ENCODE peak calls at places on chromosomes 2 and 18, in four cellular contexts. One of them, this sample, is unnamed.

GRCh38 chr18:23114171-23114881 is 21.0 kb upstream of the CABLES1 start:
- DNase-seq in MM.1S: no peak
- DNase-seq in IMR-90: peak; percentile 30
- DNase-seq in astrocyte: no peak
- DNase-seq in this sample: no peak

GRCh38 chr18:75128911-75129716 is 79.8 kb downstream of the PTGR3 start:
- DNase-seq in MM.1S: no peak
- DNase-seq in IMR-90: no peak
- DNase-seq in astrocyte: no peak
- DNase-seq in this sample: no peak

GRCh38 chr2:215931256-215931903 is 82.0 kb downstream of the MREG start:
- DNase-seq in MM.1S: peak; percentile 63
- DNase-seq in IMR-90: peak; percentile 83
- DNase-seq in astrocyte: peak; percentile 53
- DNase-seq in this sample: peak; percentile 57

GRCh38 chr2:134307334-134307733 is 53.5 kb downstream of the MGAT5 start:
- DNase-seq in MM.1S: no peak
- DNase-seq in IMR-90: no peak
- DNase-seq in astrocyte: no peak
- DNase-seq in this sample: no peak

GRCh38 chr2:217249490-217250451 is 389.9 kb upstream of the TNP1 start:
- DNase-seq in MM.1S: no peak
- DNase-seq in IMR-90: no peak
- DNase-seq in astrocyte: no peak
- DNase-seq in this sample: no peak

GRCh38 chr2:169983506-169983905 is 156.3 kb downstream of the UBR3 start:
- DNase-seq in MM.1S: no peak
- DNase-seq in IMR-90: no peak
- DNase-seq in astrocyte: no peak
- DNase-seq in this sample: no peak

GRCh38 chr18:54129448-54130134 is 94.9 kb downstream of the MBD2 start:
- DNase-seq in MM.1S: no peak
- DNase-seq in IMR-90: no peak
- DNase-seq in astrocyte: no peak
- DNase-seq in this sample: no peak

GRCh38 chr2:176239016-176239415 is 30.2 kb upstream of the MTX2 start:
- DNase-seq in MM.1S: no peak
- DNase-seq in IMR-90: no peak
- DNase-seq in astrocyte: no peak
- DNase-seq in this sample: no peak

GRCh38 chr2:163774862-163775261 is 39.1 kb upstream of the FIGN start:
- DNase-seq in MM.1S: no peak
- DNase-seq in IMR-90: peak; percentile 81
- DNase-seq in astrocyte: peak; percentile 97
- DNase-seq in this sample: peak; percentile 92

GRCh38 chr18:36697905-36698304 is 130.9 kb downstream of the TPGS2 start:
- DNase-seq in MM.1S: no peak
- DNase-seq in IMR-90: peak; percentile 94
- DNase-seq in astrocyte: peak; percentile 96
- DNase-seq in this sample: peak; percentile 91

GRCh38 chr2:182280128-182280527 is 146.7 kb downstream of the PDE1A start:
- DNase-seq in MM.1S: no peak
- DNase-seq in IMR-90: peak; percentile 69
- DNase-seq in astrocyte: peak; percentile 85
- DNase-seq in this sample: peak; percentile 11

GRCh38 chr2:85945576-85945975 is 56.8 kb upstream of the ST3GAL5 start:
- DNase-seq in MM.1S: no peak
- DNase-seq in IMR-90: no peak
- DNase-seq in astrocyte: no peak
- DNase-seq in this sample: no peak

GRCh38 chr2:28276076-28276618 is 116.5 kb upstream of the FOSL2 start:
- DNase-seq in MM.1S: no peak
- DNase-seq in IMR-90: peak; percentile 100
- DNase-seq in astrocyte: peak; percentile 99
- DNase-seq in this sample: peak; percentile 98

GRCh38 chr18:72470391-72470790 is 73.8 kb downstream of the CBLN2 start:
- DNase-seq in MM.1S: no peak
- DNase-seq in IMR-90: no peak
- DNase-seq in astrocyte: peak; percentile 27
- DNase-seq in this sample: no peak

DNA sequence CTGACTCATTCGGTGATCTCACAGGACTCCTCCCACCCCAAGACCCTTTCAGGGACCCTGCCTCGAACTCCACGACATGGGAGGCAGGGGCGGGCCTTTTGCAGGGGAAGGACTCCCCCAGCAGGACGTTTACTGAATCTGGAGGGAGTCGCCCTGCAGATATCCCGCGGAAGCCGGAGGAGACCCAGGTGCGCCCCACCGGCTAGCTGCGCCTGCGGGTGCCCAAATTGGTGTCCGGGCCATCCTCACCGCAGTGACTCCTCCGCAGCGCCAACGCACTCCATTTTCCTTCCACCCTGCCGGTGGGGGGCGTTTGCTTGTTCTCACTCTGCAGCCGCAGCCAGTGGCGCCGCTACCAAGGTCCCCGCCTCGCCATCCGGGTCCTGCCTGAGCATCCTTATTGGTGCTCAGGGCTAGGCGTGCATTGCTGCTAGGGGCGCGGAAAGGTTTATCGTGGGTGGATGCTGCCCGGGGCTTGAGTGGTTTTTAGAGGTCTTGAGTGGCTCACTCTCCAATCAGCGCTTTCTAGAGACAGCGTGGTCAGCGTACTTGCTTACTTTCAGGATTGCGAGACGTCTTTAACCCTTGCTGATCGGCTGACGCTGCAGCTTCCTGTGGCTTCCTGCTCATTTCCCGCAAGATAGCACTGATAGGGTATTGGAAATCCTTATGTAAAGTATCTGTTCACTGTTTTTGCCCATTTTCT is 81.4 kb downstream of the BIN1 start:
- DNase-seq in MM.1S: peak; percentile 46
- DNase-seq in IMR-90: peak; percentile 89
- DNase-seq in astrocyte: peak; percentile 94
- DNase-seq in this sample: peak; percentile 70
- H3K9ac ChIP-seq in MM.1S: no peak overlapping the region
- H3K9ac ChIP-seq in IMR-90: peak overlapping the region; percentile 10
- H3K9ac ChIP-seq in astrocyte: peak overlapping the region; percentile 69
- H3K9ac ChIP-seq in this sample: no peak overlapping the region

GRCh38 chr2:19807346-19807745 is 94.4 kb downstream of the TTC32 start:
- DNase-seq in MM.1S: no peak
- DNase-seq in IMR-90: no peak
- DNase-seq in astrocyte: no peak
- DNase-seq in this sample: no peak

GRCh38 chr2:19809206-19809605 is 92.6 kb downstream of the TTC32 start:
- DNase-seq in MM.1S: no peak
- DNase-seq in IMR-90: no peak
- DNase-seq in astrocyte: no peak
- DNase-seq in this sample: no peak

GRCh38 chr2:19806591-19806990 is 95.2 kb downstream of the TTC32 start:
- DNase-seq in MM.1S: no peak
- DNase-seq in IMR-90: no peak
- DNase-seq in astrocyte: no peak
- DNase-seq in this sample: no peak

GRCh38 chr2:19806131-19806530 is 95.7 kb downstream of the TTC32 start:
- DNase-seq in MM.1S: no peak
- DNase-seq in IMR-90: no peak
- DNase-seq in astrocyte: no peak
- DNase-seq in this sample: no peak

GRCh38 chr2:19807866-19808265 is 93.9 kb downstream of the TTC32 start:
- DNase-seq in MM.1S: no peak
- DNase-seq in IMR-90: no peak
- DNase-seq in astrocyte: no peak
- DNase-seq in this sample: no peak
- H3K4me3 ChIP-seq in MM.1S: no peak overlapping the region
- H3K4me3 ChIP-seq in IMR-90: no peak overlapping the region
- H3K4me3 ChIP-seq in astrocyte: no peak overlapping the region
- H3K4me3 ChIP-seq in this sample: no peak overlapping the region

GRCh38 chr2:130846233-130846632 is 9.5 kb downstream of the ARHGEF4 start:
- DNase-seq in MM.1S: no peak
- DNase-seq in IMR-90: no peak
- DNase-seq in astrocyte: no peak
- DNase-seq in this sample: no peak

GRCh38 chr2:130848518-130849210 is 11.9 kb downstream of the ARHGEF4 start:
- DNase-seq in MM.1S: no peak
- DNase-seq in IMR-90: no peak
- DNase-seq in astrocyte: no peak
- DNase-seq in this sample: no peak

GRCh38 chr2:130847776-130848517 is 11.2 kb downstream of the ARHGEF4 start:
- DNase-seq in MM.1S: no peak
- DNase-seq in IMR-90: no peak
- DNase-seq in astrocyte: no peak
- DNase-seq in this sample: no peak

GRCh38 chr2:130845507-130846085 is 8.9 kb downstream of the ARHGEF4 start:
- DNase-seq in MM.1S: no peak
- DNase-seq in IMR-90: peak; percentile 12
- DNase-seq in astrocyte: no peak
- DNase-seq in this sample: peak; percentile 74

DNA sequence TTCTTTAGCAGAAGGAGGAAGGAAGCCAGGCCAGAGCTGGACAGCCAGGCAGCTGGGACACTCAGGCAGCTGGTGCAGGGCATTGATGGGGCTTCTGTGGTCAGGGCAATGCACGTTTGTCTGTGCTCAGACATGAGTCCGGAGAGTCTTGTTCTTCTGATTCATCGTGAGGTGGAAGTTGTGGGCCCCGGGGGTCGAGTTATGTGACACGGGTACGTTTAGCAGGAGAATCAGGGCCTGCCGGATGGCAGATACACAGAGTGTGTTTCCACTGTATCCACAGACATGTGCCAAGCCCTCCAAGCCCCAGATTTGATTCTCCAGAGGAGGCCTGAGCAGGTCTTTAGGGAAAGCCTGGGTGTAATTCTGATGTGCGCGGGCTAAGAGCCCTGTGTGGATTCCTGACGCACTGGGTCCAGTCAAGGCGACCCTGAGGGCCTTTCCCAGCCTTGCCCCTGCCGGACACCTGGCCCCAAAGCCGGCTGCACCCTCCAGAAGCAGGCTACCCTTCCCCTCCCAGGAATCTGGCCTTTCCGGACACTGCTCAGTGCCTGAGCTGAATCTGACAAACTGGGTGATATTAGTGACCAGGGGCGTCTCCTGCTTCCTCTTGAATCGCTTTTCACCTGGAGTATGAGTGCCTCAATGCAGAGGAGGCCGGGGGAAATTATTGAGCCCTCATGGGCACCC is 10.1 kb downstream of the ARHGEF4 start:
- DNase-seq in MM.1S: no peak
- DNase-seq in IMR-90: peak; percentile 88
- DNase-seq in astrocyte: peak; percentile 79
- DNase-seq in this sample: peak; percentile 81
- H3K4me2 ChIP-seq in MM.1S: no peak overlapping the region
- H3K4me2 ChIP-seq in IMR-90: no peak overlapping the region
- H3K4me2 ChIP-seq in astrocyte: peak overlapping the region; percentile 32
- H3K4me2 ChIP-seq in this sample: no peak overlapping the region

DNA sequence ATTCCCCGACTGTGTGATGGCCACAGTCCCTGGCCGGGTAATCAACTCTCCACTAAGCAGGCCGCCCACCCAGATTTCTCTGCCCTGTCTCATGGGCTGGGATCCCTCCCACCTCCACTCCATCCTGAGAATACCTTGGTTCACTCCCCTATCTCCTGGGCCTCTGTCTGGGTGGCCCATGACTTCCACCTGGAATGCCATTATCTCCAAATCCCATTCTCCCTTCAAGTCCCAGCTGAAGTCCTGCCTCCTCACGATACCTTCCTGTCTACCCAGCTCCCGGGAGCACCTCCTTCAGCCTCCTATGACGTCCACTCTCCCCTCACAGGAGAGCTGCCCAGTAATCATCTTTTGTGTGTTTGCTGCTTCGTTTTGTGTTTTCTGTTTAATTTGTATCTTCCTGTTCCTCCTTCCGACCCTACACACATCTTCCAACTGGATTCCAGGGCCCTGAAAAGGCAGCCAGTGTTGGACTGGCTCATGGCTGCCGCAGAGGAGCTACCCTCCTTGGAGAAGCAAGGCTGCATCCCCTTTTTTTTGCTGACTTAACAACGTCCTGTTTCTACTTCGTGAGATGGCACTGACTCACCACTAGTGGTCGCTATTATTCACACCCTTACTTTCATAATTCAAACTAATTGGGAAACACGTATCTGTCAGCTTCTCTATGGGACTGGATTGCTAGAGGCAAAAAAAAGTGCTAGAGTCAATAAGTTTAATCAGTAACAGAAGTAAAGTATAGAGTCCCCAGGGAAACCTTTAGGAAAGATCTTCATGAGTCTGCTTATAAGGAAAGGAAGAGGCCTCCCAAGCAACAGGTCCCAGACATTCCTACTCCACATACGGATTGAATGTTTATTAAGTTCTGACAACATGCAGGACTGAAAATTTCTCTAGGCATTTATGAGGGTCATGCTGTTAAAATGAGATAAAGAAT is 171.9 kb upstream of the GATA6 start:
- DNase-seq in MM.1S: peak; percentile 51
- DNase-seq in IMR-90: peak; percentile 42
- DNase-seq in astrocyte: peak; percentile 34
- DNase-seq in this sample: peak; percentile 32
- H3K9ac ChIP-seq in MM.1S: no peak overlapping the region
- H3K9ac ChIP-seq in IMR-90: no peak overlapping the region
- H3K9ac ChIP-seq in astrocyte: no peak overlapping the region
- H3K9ac ChIP-seq in this sample: no peak overlapping the region

DNA sequence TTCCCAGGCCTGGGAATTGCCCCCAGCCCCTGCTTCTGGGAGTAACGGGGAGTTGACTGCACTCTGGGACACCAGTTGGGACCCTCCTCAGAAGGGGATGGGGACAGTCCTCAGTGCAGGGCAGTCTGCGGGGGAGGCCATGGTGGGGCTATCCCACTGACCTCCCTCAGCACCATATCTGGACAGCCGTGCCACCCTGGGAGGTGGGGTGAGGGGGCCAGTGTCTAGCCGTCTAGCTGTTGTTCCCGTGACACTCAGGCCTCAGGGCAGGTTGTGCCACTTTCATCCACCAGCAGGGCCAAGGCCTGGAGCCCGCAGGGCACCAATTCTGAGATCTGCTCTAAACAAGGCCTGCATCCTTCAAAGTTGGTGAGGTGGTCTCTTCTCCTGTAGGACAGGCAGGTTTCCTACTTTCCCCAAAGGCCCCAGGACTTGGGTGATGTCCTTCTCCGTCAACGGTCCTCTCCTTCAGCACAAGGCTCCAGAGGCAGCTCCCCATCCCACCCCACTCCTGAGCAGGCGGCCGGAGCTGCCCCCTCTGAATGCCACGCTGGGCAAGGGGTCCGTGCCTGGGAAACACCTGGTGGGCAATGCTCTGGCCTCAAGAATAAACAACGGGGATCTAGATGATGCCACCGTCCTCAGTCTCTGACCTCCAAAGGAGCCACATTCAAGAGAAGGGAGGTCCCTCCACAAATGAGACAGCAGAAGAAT is 43.0 kb upstream of the PTMA start:
- DNase-seq in MM.1S: no peak
- DNase-seq in IMR-90: no peak
- DNase-seq in astrocyte: no peak
- DNase-seq in this sample: no peak
- H3K4me3 ChIP-seq in MM.1S: no peak overlapping the region
- H3K4me3 ChIP-seq in IMR-90: no peak overlapping the region
- H3K4me3 ChIP-seq in astrocyte: no peak overlapping the region
- H3K4me3 ChIP-seq in this sample: no peak overlapping the region